ENCODE peak calls at places on chromosomes 16 and 17, in seven cellular contexts. One of them, this sample, is unnamed.

GRCh38 chr17:6654816-6655731 is 3.5 kb downstream of the C17orf100 start:
- DNase-seq in AG04450: no peak
- DNase-seq in pulmonary artery endothelial cell: no peak
- DNase-seq in frontal cortex: peak
- DNase-seq in activated CD4-positive, CD25-positive, alpha-beta regulatory T cell: no peak
- DNase-seq in adrenal gland: no peak
- DNase-seq in Peyer's patch: no peak
- DNase-seq in this sample: peak

GRCh38 chr16:53991181-53992056 is 287.5 kb downstream of the FTO start:
- DNase-seq in AG04450: peak
- DNase-seq in pulmonary artery endothelial cell: no peak
- DNase-seq in frontal cortex: no peak
- DNase-seq in activated CD4-positive, CD25-positive, alpha-beta regulatory T cell: no peak
- DNase-seq in adrenal gland: no peak
- DNase-seq in Peyer's patch: no peak
- DNase-seq in this sample: no peak

GRCh38 chr17:40129498-40129897 is 7.7 kb downstream of the MSL1 start:
- DNase-seq in AG04450: no peak
- DNase-seq in pulmonary artery endothelial cell: no peak
- DNase-seq in frontal cortex: no peak
- DNase-seq in activated CD4-positive, CD25-positive, alpha-beta regulatory T cell: no peak
- DNase-seq in adrenal gland: no peak
- DNase-seq in Peyer's patch: no peak
- DNase-seq in this sample: no peak

GRCh38 chr17:17749025-17749772 is 67.9 kb downstream of the RAI1 start:
- DNase-seq in AG04450: no peak
- DNase-seq in pulmonary artery endothelial cell: no peak
- DNase-seq in frontal cortex: no peak
- DNase-seq in activated CD4-positive, CD25-positive, alpha-beta regulatory T cell: no peak
- DNase-seq in adrenal gland: no peak
- DNase-seq in Peyer's patch: peak
- DNase-seq in this sample: no peak

GRCh38 chr16:81181013-81181720 is 57.3 kb upstream of the BCO1 start:
- DNase-seq in AG04450: peak
- DNase-seq in pulmonary artery endothelial cell: peak
- DNase-seq in frontal cortex: no peak
- DNase-seq in activated CD4-positive, CD25-positive, alpha-beta regulatory T cell: no peak
- DNase-seq in adrenal gland: peak
- DNase-seq in Peyer's patch: peak
- DNase-seq in this sample: peak

GRCh38 chr16:81995651-81996050 is 15.6 kb downstream of the SDR42E1 start:
- DNase-seq in AG04450: no peak
- DNase-seq in pulmonary artery endothelial cell: peak
- DNase-seq in frontal cortex: no peak
- DNase-seq in activated CD4-positive, CD25-positive, alpha-beta regulatory T cell: no peak
- DNase-seq in adrenal gland: no peak
- DNase-seq in Peyer's patch: no peak
- DNase-seq in this sample: no peak

GRCh38 chr16:35523991-35524390 is 2064.6 kb downstream of the TP53TG3F start:
- DNase-seq in AG04450: no peak
- DNase-seq in pulmonary artery endothelial cell: no peak
- DNase-seq in frontal cortex: no peak
- DNase-seq in activated CD4-positive, CD25-positive, alpha-beta regulatory T cell: no peak
- DNase-seq in adrenal gland: no peak
- DNase-seq in Peyer's patch: no peak
- DNase-seq in this sample: no peak

GRCh38 chr17:58575511-58575910 is 61.1 kb upstream of the MTMR4 start:
- DNase-seq in AG04450: no peak
- DNase-seq in pulmonary artery endothelial cell: no peak
- DNase-seq in frontal cortex: no peak
- DNase-seq in activated CD4-positive, CD25-positive, alpha-beta regulatory T cell: no peak
- DNase-seq in adrenal gland: no peak
- DNase-seq in Peyer's patch: no peak
- DNase-seq in this sample: no peak

GRCh38 chr16:11562941-11563340 is 23.8 kb downstream of the LITAF start:
- DNase-seq in AG04450: no peak
- DNase-seq in pulmonary artery endothelial cell: no peak
- DNase-seq in frontal cortex: no peak
- DNase-seq in activated CD4-positive, CD25-positive, alpha-beta regulatory T cell: no peak
- DNase-seq in adrenal gland: no peak
- DNase-seq in Peyer's patch: no peak
- DNase-seq in this sample: no peak

GRCh38 chr16:6031567-6031966 is 934.0 kb upstream of the EEF2KMT start:
- DNase-seq in AG04450: no peak
- DNase-seq in pulmonary artery endothelial cell: no peak
- DNase-seq in frontal cortex: no peak
- DNase-seq in activated CD4-positive, CD25-positive, alpha-beta regulatory T cell: no peak
- DNase-seq in adrenal gland: no peak
- DNase-seq in Peyer's patch: no peak
- DNase-seq in this sample: no peak

GRCh38 chr17:38674749-38675615 is at the start of gene EPOP:
- DNase-seq in AG04450: peak
- DNase-seq in pulmonary artery endothelial cell: no peak
- DNase-seq in frontal cortex: peak
- DNase-seq in activated CD4-positive, CD25-positive, alpha-beta regulatory T cell: peak
- DNase-seq in adrenal gland: peak
- DNase-seq in Peyer's patch: peak
- DNase-seq in this sample: peak

This sample was measured in left ventricle myocardium superior.